ENCODE peak calls at places on chromosomes 16 and 17, in nine cellular contexts. O is Right ventricle myocardium superior; U is left cardiac atrium; J is stimulated activated naive CD8-positive, alpha-beta T cell treated with anti-CD3 and anti-CD28 coated beads, Interleukin-15, amount 100 ng/mL, for 72 hours; L is CD4-positive, alpha-beta T cell; F is aorta; E is natural killer cell; M is activated CD8-positive, alpha-beta memory T cell treated with anti-CD3 and anti-CD28 coated beads, Interleukin-2, amount 10 ng/mL, durations not matched to agents 7 days and 5 days; T is activated CD4-positive, alpha-beta T cell treated with anti-CD3 and anti-CD28 coated beads for 36 hours. Q is an unnamed sample.

GRCh38 chr16:67805718-67806427 is 487 bp downstream of the RANBP10 start:
- ATAC-seq in O (peak; percentile 9), U (peak; percentile 9), J (no peak), L (no peak), F (peak; percentile 1), E (no peak), M (no peak), T (no peak), Q (peak; percentile 13)

GRCh38 chr17:62692159-62692651 is 64.7 kb downstream of the MRC2 start:
- ATAC-seq in O (no peak), U (no peak), J (no peak), L (no peak), F (no peak), E (no peak), M (no peak), T (no peak), Q (no peak)

GRCh38 chr17:35289222-35289621 is 46.4 kb downstream of the SLFN5 start:
- ATAC-seq in O (no peak), U (no peak), J (no peak), L (no peak), F (no peak), E (peak; percentile 44), M (no peak), T (no peak), Q (no peak)

GRCh38 chr16:85930321-85930720 is 31.4 kb downstream of the IRF8 start:
- ATAC-seq in O (no peak), U (no peak), J (no peak), L (no peak), F (no peak), E (no peak), M (no peak), T (no peak), Q (no peak)

GRCh38 chr16:85912271-85912974 is 13.5 kb downstream of the IRF8 start:
- ATAC-seq in O (peak; percentile 30), U (peak; percentile 54), J (no peak), L (no peak), F (peak; percentile 67), E (no peak), M (no peak), T (no peak), Q (no peak)

GRCh38 chr16:27531186-27531585 is 18.5 kb downstream of the GTF3C1 start:
- ATAC-seq in O (peak; percentile 43), U (no peak), J (no peak), L (no peak), F (no peak), E (no peak), M (no peak), T (no peak), Q (no peak)

GRCh38 chr17:76063880-76064546 is 8.3 kb downstream of the SRP68 start:
- ATAC-seq in O (no peak), U (no peak), J (no peak), L (peak; percentile 97), F (no peak), E (no peak), M (peak; percentile 94), T (peak; percentile 91), Q (no peak)

GRCh38 chr16:84349852-84350565 is 18.3 kb upstream of the ATP2C2 start:
- ATAC-seq in O (no peak), U (no peak), J (no peak), L (no peak), F (no peak), E (no peak), M (no peak), T (no peak), Q (no peak)

GRCh38 chr17:82791532-82791931 is 39.7 kb downstream of the TBCD start:
- ATAC-seq in O (no peak), U (no peak), J (no peak), L (no peak), F (no peak), E (no peak), M (no peak), T (no peak), Q (no peak)

GRCh38 chr17:27985306-27985705 is 57.2 kb upstream of the NLK start:
- ATAC-seq in O (peak; percentile 29), U (no peak), J (no peak), L (no peak), F (no peak), E (no peak), M (no peak), T (no peak), Q (no peak)

GRCh38 chr17:35914354-35914753 is 16.2 kb downstream of the RDM1 start:
- ATAC-seq in O (no peak), U (no peak), J (no peak), L (no peak), F (no peak), E (no peak), M (no peak), T (no peak), Q (no peak)

GRCh38 chr17:69477900-69478266 is 63.4 kb downstream of the MAP2K6 start:
- ATAC-seq in O (no peak), U (no peak), J (no peak), L (no peak), F (no peak), E (no peak), M (no peak), T (no peak), Q (no peak)

GRCh38 chr17:78343099-78343432 is 16.8 kb downstream of the SOCS3 start:
- ATAC-seq in O (peak; percentile 59), U (peak; percentile 72), J (peak; percentile 27), L (peak; percentile 15), F (peak; percentile 58), E (peak; percentile 23), M (peak; percentile 22), T (peak; percentile 13), Q (peak; percentile 9)

GRCh38 chr17:55402374-55402773 is 19.3 kb downstream of the MMD start:
- ATAC-seq in O (no peak), U (no peak), J (no peak), L (no peak), F (no peak), E (no peak), M (no peak), T (no peak), Q (no peak)

GRCh38 chr17:10018461-10018891 is 113.4 kb upstream of the RCVRN start:
- ATAC-seq in O (no peak), U (peak; percentile 34), J (no peak), L (no peak), F (peak; percentile 20), E (no peak), M (no peak), T (no peak), Q (no peak)

GRCh38 chr16:89548344-89549006 is 12.0 kb upstream of the RPL13 start:
- ATAC-seq in O (no peak), U (no peak), J (peak; percentile 71), L (peak; percentile 70), F (no peak), E (no peak), M (no peak), T (peak; percentile 31), Q (no peak)

GRCh38 chr17:46108550-46109110 is 84.6 kb downstream of the KANSL1 start:
- ATAC-seq in O (peak; percentile 20), U (peak; percentile 26), J (peak; percentile 65), L (peak; percentile 44), F (no peak), E (peak; percentile 69), M (no peak), T (peak; percentile 47), Q (peak; percentile 49)

GRCh38 chr17:19664821-19665181 is 16.2 kb downstream of the ALDH3A2 start:
- ATAC-seq in O (no peak), U (no peak), J (no peak), L (no peak), F (no peak), E (no peak), M (no peak), T (no peak), Q (no peak)

GRCh38 chr16:68131813-68132706 is 46.9 kb downstream of the NFATC3 start:
- ATAC-seq in O (no peak), U (no peak), J (no peak), L (peak; percentile 97), F (no peak), E (no peak), M (no peak), T (peak; percentile 47), Q (no peak)

GRCh38 chr16:55257971-55258613 is 65.9 kb upstream of the IRX6 start:
- ATAC-seq in O (peak; percentile 77), U (peak; percentile 64), J (peak; percentile 72), L (no peak), F (peak; percentile 73), E (peak; percentile 37), M (no peak), T (peak; percentile 63), Q (peak; percentile 95)

GRCh38 chr17:22469941-22470340 is 777.6 kb downstream of the KCNJ18 start:
- ATAC-seq in O (no peak), U (no peak), J (no peak), L (no peak), F (no peak), E (no peak), M (no peak), T (no peak), Q (no peak)

GRCh38 chr16:11651796-11652195 is 16.5 kb upstream of the SNN start:
- ATAC-seq in O (no peak), U (no peak), J (no peak), L (no peak), F (no peak), E (no peak), M (no peak), T (no peak), Q (peak; percentile 66)

GRCh38 chr17:64282753-64283080 is 19.7 kb upstream of the TEX2 start:
- ATAC-seq in O (no peak), U (peak; percentile 10), J (no peak), L (no peak), F (no peak), E (no peak), M (no peak), T (no peak), Q (no peak)

GRCh38 chr17:10094806-10095205 is 103.6 kb downstream of the GAS7 start:
- ATAC-seq in O (peak; percentile 24), U (peak; percentile 7), J (no peak), L (no peak), F (no peak), E (no peak), M (no peak), T (no peak), Q (no peak)

GRCh38 chr16:68227850-68228553 is 7.9 kb downstream of the ESRP2 start:
- ATAC-seq in O (no peak), U (no peak), J (no peak), L (no peak), F (no peak), E (no peak), M (no peak), T (no peak), Q (no peak)

GRCh38 chr16:55444754-55445485 is 34.1 kb upstream of the MMP2 start:
- ATAC-seq in O (peak; percentile 73), U (peak; percentile 88), J (no peak), L (no peak), F (peak; percentile 60), E (peak; percentile 33), M (no peak), T (no peak), Q (no peak)

GRCh38 chr16:719815-720506 is 985 bp upstream of the ANTKMT start:
- ATAC-seq in O (no peak), U (no peak), J (no peak), L (peak; percentile 27), F (no peak), E (no peak), M (peak; percentile 9), T (peak; percentile 61), Q (no peak)

GRCh38 chr16:48210747-48211146 is 33.4 kb upstream of the LONP2 start:
- ATAC-seq in O (no peak), U (no peak), J (no peak), L (no peak), F (no peak), E (no peak), M (no peak), T (no peak), Q (no peak)

GRCh38 chr17:14688134-14688533 is 387.3 kb downstream of the HS3ST3B1 start:
- ATAC-seq in O (no peak), U (no peak), J (no peak), L (no peak), F (no peak), E (no peak), M (no peak), T (no peak), Q (no peak)

GRCh38 chr17:9979463-9979995 is 74.5 kb upstream of the RCVRN start:
- ATAC-seq in O (no peak), U (no peak), J (no peak), L (no peak), F (no peak), E (no peak), M (no peak), T (no peak), Q (no peak)

Q was measured in esophagus mucosa.